ENCODE peak calls at places on chromosome 6, in seven cellular contexts. W, Q, V, J, K, T and Y are unnamed samples.

GRCh38 chr6:84224251-84224650 is 3.2 kb downstream of the CEP162 start:
- DNase-seq in W (no peak), Q (no peak), V (no peak), J (no peak), K (no peak), T (no peak), Y (no peak)

GRCh38 chr6:144159231-144159630 is 8.9 kb downstream of the STX11 start:
- DNase-seq in W (no peak), Q (no peak), V (no peak), J (no peak), K (no peak), T (no peak), Y (no peak)

GRCh38 chr6:94213176-94213575 is 793.8 kb upstream of the EPHA7 start:
- DNase-seq in W (no peak), Q (no peak), V (no peak), J (no peak), K (no peak), T (peak), Y (no peak)

GRCh38 chr6:21593927-21594421 is 423 bp downstream of the SOX4 start:
- DNase-seq in W (no peak), Q (peak), V (no peak), J (no peak), K (no peak), T (no peak), Y (peak)

GRCh38 chr6:133906050-133906449 is 17.1 kb downstream of the TCF21 start:
- DNase-seq in W (no peak), Q (no peak), V (no peak), J (no peak), K (no peak), T (no peak), Y (no peak)

GRCh38 chr6:38136547-38136946 is 317.0 kb downstream of the ZFAND3 start:
- DNase-seq in W (no peak), Q (peak), V (no peak), J (no peak), K (no peak), T (no peak), Y (no peak)

GRCh38 chr6:137223370-137224131 is 4.4 kb upstream of the IFNGR1 start:
- DNase-seq in W (no peak), Q (peak), V (no peak), J (no peak), K (no peak), T (peak), Y (peak)

GRCh38 chr6:27441001-27441400 is 31.9 kb downstream of the ZNF184 start:
- DNase-seq in W (no peak), Q (peak), V (no peak), J (no peak), K (no peak), T (no peak), Y (peak)

GRCh38 chr6:73694711-73695411 is 1.1 kb upstream of the CD109 start:
- DNase-seq in W (no peak), Q (peak), V (no peak), J (peak), K (no peak), T (peak), Y (peak)

GRCh38 chr6:45738057-45738455 is 277.6 kb downstream of the CLIC5 start:
- DNase-seq in W (no peak), Q (no peak), V (no peak), J (no peak), K (no peak), T (no peak), Y (no peak)

GRCh38 chr6:14542670-14543366 is 425.2 kb downstream of the CD83 start:
- DNase-seq in W (no peak), Q (peak), V (no peak), J (no peak), K (no peak), T (peak), Y (no peak)

GRCh38 chr6:148263961-148264360 is 78.7 kb upstream of the SASH1 start:
- DNase-seq in W (no peak), Q (peak), V (no peak), J (no peak), K (no peak), T (no peak), Y (peak)

GRCh38 chr6:143701343-143702234 is 23.8 kb downstream of the PHACTR2 start:
- DNase-seq in W (no peak), Q (peak), V (no peak), J (no peak), K (no peak), T (no peak), Y (no peak)

GRCh38 chr6:44067760-44068139 is 59.5 kb downstream of the MRPL14 start:
- DNase-seq in W (no peak), Q (peak), V (no peak), J (no peak), K (no peak), T (no peak), Y (no peak)

GRCh38 chr6:11143394-11144371 is 32.2 kb upstream of the ERVFRD-1 start:
- DNase-seq in W (no peak), Q (peak), V (no peak), J (peak), K (no peak), T (peak), Y (peak)

GRCh38 chr6:90537723-90538407 is 49.0 kb downstream of the MAP3K7 start:
- DNase-seq in W (no peak), Q (no peak), V (no peak), J (no peak), K (no peak), T (peak), Y (peak)

GRCh38 chr6:74177496-74177895 is 481.5 kb downstream of the CD109 start:
- DNase-seq in W (no peak), Q (peak), V (no peak), J (no peak), K (no peak), T (peak), Y (no peak)

GRCh38 chr6:16855460-16855859 is 94.2 kb upstream of the ATXN1 start:
- DNase-seq in W (no peak), Q (no peak), V (no peak), J (no peak), K (no peak), T (no peak), Y (no peak)

GRCh38 chr6:17938885-17939284 is 48.5 kb downstream of the KIF13A start:
- DNase-seq in W (no peak), Q (peak), V (no peak), J (no peak), K (no peak), T (peak), Y (peak)

GRCh38 chr6:42378536-42378935 is 73.2 kb downstream of the TRERF1 start:
- DNase-seq in W (no peak), Q (no peak), V (no peak), J (no peak), K (no peak), T (no peak), Y (no peak)

GRCh38 chr6:29887819-29888581 is 54.3 kb upstream of the HLA-A start:
- DNase-seq in W (peak), Q (peak), V (peak), J (peak), K (peak), T (peak), Y (peak)
- H3K4me2 ChIP-seq in W (peak), Q (peak), V (peak), J (peak), K (peak), T (peak), Y (peak)

GRCh38 chr6:116369540-116370327 is 1.0 kb upstream of the DSE start:
- DNase-seq in W (no peak), Q (no peak), V (no peak), J (no peak), K (no peak), T (no peak), Y (no peak)
- H3K23ac ChIP-seq in W (no peak), Q (peak), V (no peak), J (no peak), K (no peak), T (no peak), Y (no peak)

DNA sequence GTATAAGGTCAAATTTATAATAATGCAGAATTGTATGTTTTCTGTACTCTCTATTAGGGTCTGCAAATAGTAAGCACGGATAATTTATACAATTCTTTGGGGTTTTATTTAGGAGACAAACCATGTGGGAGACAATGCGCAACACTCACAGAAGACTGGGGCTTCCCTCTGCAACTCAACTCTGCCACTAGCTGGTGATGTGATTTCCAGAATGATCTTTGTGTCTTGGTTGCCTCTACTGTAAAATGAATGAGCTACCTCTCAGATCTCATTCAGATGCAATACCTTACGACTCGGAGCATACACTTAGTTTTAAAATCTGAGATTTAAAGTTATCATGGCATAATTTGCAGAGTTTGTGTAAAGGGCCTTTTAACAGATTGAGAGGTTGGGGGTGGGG is 6.4 kb downstream of the MAN1A1 start:
- DNase-seq in W (no peak), Q (no peak), V (no peak), J (no peak), K (no peak), T (no peak), Y (no peak)
- H3K4me2 ChIP-seq in W (no peak), Q (no peak), V (no peak), J (no peak), K (no peak), T (no peak), Y (no peak)

GRCh38 chr6:166997768-166998255 is 1.4 kb upstream of the CEP43 start:
- DNase-seq in W (peak), Q (peak), V (peak), J (peak), K (peak), T (peak), Y (peak)

GRCh38 chr6:166996406-166996805 is 2.8 kb upstream of the CEP43 start:
- DNase-seq in W (no peak), Q (peak), V (no peak), J (no peak), K (no peak), T (peak), Y (peak)

GRCh38 chr6:166998256-166999144 is 697 bp upstream of the CEP43 start:
- DNase-seq in W (peak), Q (no peak), V (peak), J (peak), K (peak), T (no peak), Y (peak)

GRCh38 chr6:166999145-166999844 is at the start of gene CEP43:
- DNase-seq in W (peak), Q (peak), V (peak), J (peak), K (peak), T (peak), Y (peak)

GRCh38 chr6:166997348-166997747 is 1.8 kb upstream of the CEP43 start:
- DNase-seq in W (no peak), Q (no peak), V (no peak), J (no peak), K (peak), T (no peak), Y (no peak)
- H3K23ac ChIP-seq in W (no peak), Q (peak), V (no peak), J (peak), K (peak), T (no peak), Y (no peak)

DNA sequence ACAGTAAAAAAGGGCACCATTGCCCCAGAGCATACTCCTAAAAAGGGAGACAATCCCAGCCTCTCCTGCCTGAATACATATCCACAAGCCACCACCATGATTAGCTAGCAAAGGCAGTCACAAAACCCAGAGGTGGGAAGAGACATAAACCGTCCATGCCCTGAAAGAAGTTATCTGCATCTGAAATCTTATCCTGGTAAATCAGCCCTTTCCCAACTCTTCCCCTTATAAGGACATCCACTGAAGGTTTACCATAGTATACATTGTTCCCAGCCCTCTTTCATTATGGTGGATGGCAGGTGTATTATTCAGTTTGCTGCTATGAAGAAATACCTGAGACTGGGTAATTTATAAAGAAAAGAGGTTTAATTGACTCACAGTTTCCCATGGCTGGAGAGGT is 95.2 kb downstream of the TBC1D7 start:
- DNase-seq in W (no peak), Q (no peak), V (no peak), J (no peak), K (no peak), T (no peak), Y (peak)
- H3K4me2 ChIP-seq in W (no peak), Q (no peak), V (no peak), J (no peak), K (no peak), T (no peak), Y (no peak)

DNA sequence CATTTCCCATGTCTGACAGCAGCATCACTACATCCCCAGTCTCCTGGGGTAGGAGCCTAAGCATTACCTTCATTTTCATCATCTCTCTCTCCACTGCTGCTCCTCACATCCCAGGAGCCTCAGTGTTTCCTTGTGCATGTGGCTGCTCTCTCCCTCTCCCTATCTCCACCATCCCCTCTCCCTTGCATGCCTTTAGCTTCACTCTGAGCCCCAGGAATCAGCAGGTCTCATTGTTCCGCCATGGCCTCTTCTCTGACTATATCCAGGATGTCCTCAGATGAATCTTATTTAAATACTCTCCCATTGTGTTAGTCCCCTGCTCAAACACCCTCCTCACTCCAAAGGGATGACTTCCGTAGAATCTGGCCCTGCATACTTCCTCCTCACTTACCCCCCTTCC is 79.4 kb downstream of the FAXC start:
- DNase-seq in W (no peak), Q (no peak), V (no peak), J (peak), K (no peak), T (no peak), Y (no peak)
- H3K23ac ChIP-seq in W (no peak), Q (no peak), V (no peak), J (no peak), K (no peak), T (no peak), Y (no peak)

GRCh38 chr6:36822506-36823269 is 16.6 kb downstream of the CPNE5 start:
- DNase-seq in W (no peak), Q (no peak), V (no peak), J (no peak), K (no peak), T (no peak), Y (peak)

GRCh38 chr6:36824262-36824661 is 15.0 kb downstream of the CPNE5 start:
- DNase-seq in W (no peak), Q (no peak), V (no peak), J (no peak), K (no peak), T (no peak), Y (no peak)

GRCh38 chr6:36825452-36825851 is 13.8 kb downstream of the CPNE5 start:
- DNase-seq in W (no peak), Q (no peak), V (no peak), J (no peak), K (no peak), T (no peak), Y (no peak)

GRCh38 chr6:36821581-36822335 is 17.5 kb downstream of the CPNE5 start:
- DNase-seq in W (no peak), Q (no peak), V (no peak), J (no peak), K (no peak), T (no peak), Y (no peak)

GRCh38 chr6:36823421-36824096 is 15.7 kb downstream of the CPNE5 start:
- DNase-seq in W (no peak), Q (no peak), V (no peak), J (no peak), K (no peak), T (peak), Y (no peak)
- H3K4me2 ChIP-seq in W (no peak), Q (no peak), V (no peak), J (no peak), K (no peak), T (no peak), Y (no peak)

GRCh38 chr6:116651916-116652315 is 16.6 kb downstream of the ZUP1 start:
- DNase-seq in W (no peak), Q (no peak), V (no peak), J (no peak), K (no peak), T (no peak), Y (no peak)
- H3K23ac ChIP-seq in W (no peak), Q (no peak), V (no peak), J (no peak), K (no peak), T (no peak), Y (no peak)

DNA sequence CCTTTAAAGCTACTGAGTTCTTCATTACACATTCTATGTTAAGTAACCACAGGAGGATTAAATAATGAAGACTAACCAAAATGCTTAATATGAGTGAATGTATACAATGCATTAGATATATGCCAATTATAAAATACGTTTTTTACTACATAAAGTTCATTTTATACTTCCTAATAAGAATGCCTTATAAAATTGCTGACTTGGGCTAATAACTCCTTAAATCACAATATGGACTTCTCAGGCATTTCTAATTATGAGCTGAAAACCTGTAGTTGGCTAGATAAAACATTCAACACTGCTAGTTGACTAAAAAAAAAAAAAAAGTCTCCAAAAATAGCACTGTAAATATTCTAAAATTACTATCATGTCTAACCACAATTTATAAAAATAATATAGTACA is 11.8 kb downstream of the MAN1A1 start:
- DNase-seq in W (no peak), Q (no peak), V (no peak), J (no peak), K (no peak), T (no peak), Y (no peak)
- H3K4me2 ChIP-seq in W (no peak), Q (no peak), V (no peak), J (no peak), K (no peak), T (no peak), Y (no peak)